ENCODE peak calls at places on chromosomes 16 and 17, in eight cellular contexts. D, F, J, X, P, T, W and U are unnamed samples.

GRCh38 chr16:22816475-22816874 is 2.5 kb downstream of the HS3ST2 start:
- DNase-seq in X (no peak), D (no peak), P (no peak), W (no peak), T (peak; percentile 22), J (no peak), F (no peak), U (no peak)

GRCh38 chr17:44924107-44924544 is 8.8 kb upstream of the GFAP start:
- DNase-seq in T (no peak), W (peak; percentile 10), D (no peak), X (no peak), F (no peak), P (no peak), J (no peak), U (no peak)

GRCh38 chr16:82263456-82264159 is 93.6 kb upstream of the MPHOSPH6 start:
- DNase-seq in D (peak; percentile 36), X (peak; percentile 17), F (peak; percentile 71), W (peak; percentile 28), P (peak; percentile 19), J (peak; percentile 62), T (no peak), U (peak; percentile 2)

GRCh38 chr17:82160081-82160480 is 52.6 kb downstream of the CCDC57 start:
- DNase-seq in W (no peak), F (peak; percentile 50), P (no peak), J (peak; percentile 13), X (no peak), T (no peak), D (no peak), U (no peak)

GRCh38 chr16:24999856-25000447 is 15.2 kb downstream of the ARHGAP17 start:
- DNase-seq in W (no peak), F (no peak), D (no peak), P (no peak), J (no peak), X (no peak), T (no peak), U (no peak)

GRCh38 chr16:4472880-4473279 is 1.5 kb downstream of the NMRAL1 start:
- DNase-seq in P (no peak), X (no peak), T (no peak), D (no peak), W (no peak), J (no peak), F (no peak), U (no peak)

GRCh38 chr17:46995841-46996571 is 17.0 kb upstream of the RPRML start:
- DNase-seq in F (no peak), P (no peak), W (no peak), J (peak; percentile 61), D (no peak), X (no peak), T (no peak), U (no peak)

GRCh38 chr16:75323928-75324327 is 72.5 kb upstream of the BCAR1 start:
- DNase-seq in F (no peak), D (no peak), T (no peak), W (no peak), J (peak; percentile 24), P (no peak), X (no peak), U (no peak)

GRCh38 chr16:55437627-55438026 is 41.4 kb upstream of the MMP2 start:
- DNase-seq in D (no peak), J (peak; percentile 9), T (no peak), X (no peak), W (no peak), P (no peak), F (peak; percentile 14), U (no peak)